ENCODE peak calls at places on chromosomes 13 and 19, in six cellular contexts. V is dorsolateral prefrontal cortex, I is uterus, W is heart right ventricle, J is IMR-90, B is stomach. T is an unnamed sample.

GRCh38 chr13:39599842-39600241 is 3.2 kb downstream of the LHFPL6 start:
- DNase-seq in V (no peak), I (no peak), W (no peak), J (peak), B (no peak), T (no peak)

GRCh38 chr19:30551271-30551670 is 179.1 kb downstream of the ZNF536 start:
- DNase-seq in V (no peak), I (no peak), W (no peak), J (no peak), B (no peak), T (no peak)

GRCh38 chr19:17954401-17954800 is 12.5 kb upstream of the KCNN1 start:
- DNase-seq in V (no peak), I (no peak), W (no peak), J (no peak), B (no peak), T (no peak)

GRCh38 chr13:67736646-67737420 is 506.7 kb upstream of the PCDH9 start:
- DNase-seq in V (no peak), I (no peak), W (no peak), J (peak), B (no peak), T (no peak)

GRCh38 chr13:106104281-106104901 is 431.1 kb downstream of the EFNB2 start:
- DNase-seq in V (no peak), I (no peak), W (no peak), J (peak), B (no peak), T (no peak)

GRCh38 chr19:48879025-48879572 is 6.9 kb downstream of the PPP1R15A start:
- DNase-seq in V (no peak), I (no peak), W (no peak), J (no peak), B (no peak), T (no peak)

GRCh38 chr19:35841961-35842595 is 10.2 kb downstream of the NPHS1 start:
- DNase-seq in V (no peak), I (no peak), W (no peak), J (no peak), B (no peak), T (no peak)

GRCh38 chr13:49669735-49670309 is 21.5 kb downstream of the EBPL start:
- DNase-seq in V (peak), I (peak), W (peak), J (peak), B (peak), T (no peak)

GRCh38 chr19:4049432-4049831 is 17.3 kb downstream of the ZBTB7A start:
- DNase-seq in V (no peak), I (no peak), W (peak), J (no peak), B (peak), T (no peak)

GRCh38 chr13:74466015-74466414 is 331.8 kb upstream of the KLF12 start:
- DNase-seq in V (no peak), I (no peak), W (no peak), J (no peak), B (no peak), T (no peak)

GRCh38 chr19:53057904-53058579 is 13.5 kb downstream of the ERVV-2 start:
- DNase-seq in V (no peak), I (no peak), W (peak), J (no peak), B (no peak), T (no peak)

GRCh38 chr19:17981611-17982010 is 14.7 kb downstream of the KCNN1 start:
- DNase-seq in V (no peak), I (no peak), W (no peak), J (no peak), B (no peak), T (no peak)

GRCh38 chr13:50999641-51000040 is 90.0 kb downstream of the RNASEH2B start:
- DNase-seq in V (no peak), I (no peak), W (no peak), J (no peak), B (no peak), T (no peak)

GRCh38 chr13:103328899-103329298 is 262.7 kb upstream of the SLC10A2 start:
- DNase-seq in V (no peak), I (no peak), W (no peak), J (no peak), B (no peak), T (no peak)

GRCh38 chr13:112234131-112234875 is 141.9 kb upstream of the SPACA7 start:
- DNase-seq in V (no peak), I (no peak), W (no peak), J (no peak), B (no peak), T (no peak)

GRCh38 chr13:112233256-112233655 is 142.9 kb upstream of the SPACA7 start:
- DNase-seq in V (no peak), I (no peak), W (no peak), J (no peak), B (no peak), T (no peak)

GRCh38 chr13:112236539-112237197 is 139.5 kb upstream of the SPACA7 start:
- DNase-seq in V (no peak), I (no peak), W (no peak), J (no peak), B (no peak), T (no peak)

GRCh38 chr13:112231451-112232083 is 144.6 kb upstream of the SPACA7 start:
- DNase-seq in V (no peak), I (no peak), W (no peak), J (no peak), B (no peak), T (no peak)

GRCh38 chr13:112233716-112234115 is 142.4 kb upstream of the SPACA7 start:
- DNase-seq in V (no peak), I (no peak), W (no peak), J (no peak), B (no peak), T (no peak)
- H3K4me3 ChIP-seq in V (no peak), I (no peak), W (no peak), J (no peak), B (no peak), T (no peak)

GRCh38 chr19:2479556-2480194 is 3.7 kb downstream of the GADD45B start:
- DNase-seq in V (no peak), I (no peak), W (no peak), J (no peak), B (no peak), T (peak)
- TF ChIP-seq CTCF in V (no peak), I (no peak), W (no peak), J (no peak), B (no peak), T (no peak)

GRCh38 chr19:1093330-1093729 is 1.8 kb downstream of the POLR2E start:
- DNase-seq in V (no peak), I (no peak), W (no peak), J (no peak), B (no peak), T (no peak)
- H3K4me3 ChIP-seq in V (no peak), I (no peak), W (no peak), J (no peak), B (no peak), T (no peak)

GRCh38 chr13:19573072-19573716 is 11.9 kb upstream of the TPTE2 start:
- DNase-seq in V (no peak), I (no peak), W (no peak), J (no peak), B (no peak), T (no peak)

GRCh38 chr13:19572280-19572679 is 10.9 kb upstream of the TPTE2 start:
- DNase-seq in V (no peak), I (no peak), W (no peak), J (no peak), B (no peak), T (no peak)

GRCh38 chr13:19567820-19568534 is 6.6 kb upstream of the TPTE2 start:
- DNase-seq in V (no peak), I (no peak), W (no peak), J (no peak), B (no peak), T (no peak)
- TF ChIP-seq CTCF in V (no peak), I (no peak), W (no peak), J (no peak), B (no peak), T (no peak)

GRCh38 chr19:41134616-41135015 is 20.4 kb downstream of the CYP2F1 start:
- DNase-seq in V (no peak), I (no peak), W (no peak), J (no peak), B (no peak), T (no peak)
- H3K4me3 ChIP-seq in V (no peak), I (no peak), W (no peak), J (no peak), B (no peak), T (no peak)

GRCh38 chr19:32870981-32871451 is 1.4 kb upstream of the SLC7A9 start:
- DNase-seq in V (no peak), I (no peak), W (no peak), J (no peak), B (peak), T (no peak)
- TF ChIP-seq CTCF in V (no peak), I (no peak), W (no peak), J (no peak), B (no peak), T (no peak)